ENCODE peak calls at places on chromosome 13, in eight cellular contexts. One of them, this sample, is unnamed. For H4K20me1, the result is how much of the 10 kb centered on the place peaks cover.

GRCh38 chr13:74115138-74115537 is 19.1 kb downstream of the KLF12 start:
- DNase-seq in HepG2: no peak
- DNase-seq in MM.1S: no peak
- DNase-seq in GM12878: no peak
- DNase-seq in IMR-90: peak
- DNase-seq in H1: no peak
- DNase-seq in HCT116: no peak
- DNase-seq in GM23338: no peak
- DNase-seq in this sample: no peak

GRCh38 chr13:53144826-53145225 is 116.2 kb downstream of the OLFM4 start:
- DNase-seq in HepG2: no peak
- DNase-seq in MM.1S: no peak
- DNase-seq in GM12878: no peak
- DNase-seq in IMR-90: no peak
- DNase-seq in H1: no peak
- DNase-seq in HCT116: no peak
- DNase-seq in GM23338: no peak
- DNase-seq in this sample: no peak

GRCh38 chr13:106700007-106700950 is 132.3 kb upstream of the ARGLU1 start:
- DNase-seq in HepG2: no peak
- DNase-seq in MM.1S: no peak
- DNase-seq in GM12878: no peak
- DNase-seq in IMR-90: no peak
- DNase-seq in H1: no peak
- DNase-seq in HCT116: no peak
- DNase-seq in GM23338: no peak
- DNase-seq in this sample: no peak

GRCh38 chr13:48431987-48432615 is 19.2 kb upstream of the LPAR6 start:
- DNase-seq in HepG2: peak
- DNase-seq in MM.1S: no peak
- DNase-seq in GM12878: no peak
- DNase-seq in IMR-90: no peak
- DNase-seq in H1: no peak
- DNase-seq in HCT116: no peak
- DNase-seq in GM23338: no peak
- DNase-seq in this sample: no peak

GRCh38 chr13:97855570-97855970 is 97.9 kb upstream of the IPO5 start:
- DNase-seq in HepG2: peak
- DNase-seq in MM.1S: peak
- DNase-seq in GM12878: peak
- DNase-seq in IMR-90: peak
- DNase-seq in H1: no peak
- DNase-seq in HCT116: peak
- DNase-seq in GM23338: peak
- DNase-seq in this sample: peak

GRCh38 chr13:28059214-28059613 is 41.2 kb downstream of the FLT3 start:
- DNase-seq in HepG2: peak
- DNase-seq in MM.1S: peak
- DNase-seq in GM12878: no peak
- DNase-seq in IMR-90: peak
- DNase-seq in H1: peak
- DNase-seq in HCT116: peak
- DNase-seq in GM23338: peak
- DNase-seq in this sample: peak

GRCh38 chr13:97798171-97798821 is 155.2 kb upstream of the IPO5 start:
- DNase-seq in HepG2: no peak
- DNase-seq in MM.1S: no peak
- DNase-seq in GM12878: no peak
- DNase-seq in IMR-90: no peak
- DNase-seq in H1: no peak
- DNase-seq in HCT116: no peak
- DNase-seq in GM23338: peak
- DNase-seq in this sample: no peak

GRCh38 chr13:44317752-44318550 is 55.7 kb upstream of the SERP2 start:
- DNase-seq in HepG2: no peak
- DNase-seq in MM.1S: no peak
- DNase-seq in GM12878: no peak
- DNase-seq in IMR-90: peak
- DNase-seq in H1: no peak
- DNase-seq in HCT116: no peak
- DNase-seq in GM23338: no peak
- DNase-seq in this sample: no peak

GRCh38 chr13:110617326-110618072 is 2.2 kb downstream of the NAXD start:
- DNase-seq in HepG2: peak
- DNase-seq in MM.1S: no peak
- DNase-seq in GM12878: no peak
- DNase-seq in IMR-90: peak
- DNase-seq in H1: no peak
- DNase-seq in HCT116: no peak
- DNase-seq in GM23338: peak
- DNase-seq in this sample: peak

GRCh38 chr13:110250258-110250891 is 56.6 kb downstream of the COL4A1 start:
- DNase-seq in HepG2: no peak
- DNase-seq in MM.1S: no peak
- DNase-seq in GM12878: no peak
- DNase-seq in IMR-90: peak
- DNase-seq in H1: peak
- DNase-seq in HCT116: no peak
- DNase-seq in GM23338: no peak
- DNase-seq in this sample: no peak

GRCh38 chr13:97367427-97367826 is 66.5 kb upstream of the RAP2A start:
- DNase-seq in HepG2: no peak
- DNase-seq in MM.1S: no peak
- DNase-seq in GM12878: no peak
- DNase-seq in IMR-90: peak
- DNase-seq in H1: no peak
- DNase-seq in HCT116: no peak
- DNase-seq in GM23338: peak
- DNase-seq in this sample: no peak

GRCh38 chr13:85099245-85099644 is 700.0 kb downstream of the SLITRK6 start:
- DNase-seq in HepG2: no peak
- DNase-seq in MM.1S: no peak
- DNase-seq in GM12878: no peak
- DNase-seq in IMR-90: no peak
- DNase-seq in H1: no peak
- DNase-seq in HCT116: no peak
- DNase-seq in GM23338: no peak
- DNase-seq in this sample: no peak

GRCh38 chr13:100519626-100520025 is 69.0 kb downstream of the GGACT start:
- DNase-seq in HepG2: no peak
- DNase-seq in MM.1S: no peak
- DNase-seq in GM12878: no peak
- DNase-seq in IMR-90: no peak
- DNase-seq in H1: no peak
- DNase-seq in HCT116: no peak
- DNase-seq in GM23338: no peak
- DNase-seq in this sample: no peak

GRCh38 chr13:106344318-106344717 is 191.1 kb downstream of the EFNB2 start:
- DNase-seq in HepG2: no peak
- DNase-seq in MM.1S: no peak
- DNase-seq in GM12878: no peak
- DNase-seq in IMR-90: no peak
- DNase-seq in H1: no peak
- DNase-seq in HCT116: no peak
- DNase-seq in GM23338: no peak
- DNase-seq in this sample: no peak

GRCh38 chr13:110418944-110419343 is 111.9 kb downstream of the COL4A2 start:
- DNase-seq in HepG2: no peak
- DNase-seq in MM.1S: no peak
- DNase-seq in GM12878: no peak
- DNase-seq in IMR-90: no peak
- DNase-seq in H1: no peak
- DNase-seq in HCT116: no peak
- DNase-seq in GM23338: no peak
- DNase-seq in this sample: no peak

GRCh38 chr13:48731957-48732569 is 78.3 kb downstream of the CYSLTR2 start:
- DNase-seq in HepG2: peak
- DNase-seq in MM.1S: peak
- DNase-seq in GM12878: no peak
- DNase-seq in IMR-90: no peak
- DNase-seq in H1: peak
- DNase-seq in HCT116: peak
- DNase-seq in GM23338: peak
- DNase-seq in this sample: peak

GRCh38 chr13:114123876-114124275 is 8.5 kb downstream of the RASA3 start:
- DNase-seq in HepG2: no peak
- DNase-seq in MM.1S: no peak
- DNase-seq in GM12878: no peak
- DNase-seq in IMR-90: no peak
- DNase-seq in H1: no peak
- DNase-seq in HCT116: no peak
- DNase-seq in GM23338: no peak
- DNase-seq in this sample: no peak
- H4K20me1 ChIP-seq in HepG2: under half
- H4K20me1 ChIP-seq in MM.1S: under half
- H4K20me1 ChIP-seq in GM12878: under half
- H4K20me1 ChIP-seq in IMR-90: under half
- H4K20me1 ChIP-seq in H1: under half
- H4K20me1 ChIP-seq in HCT116: under half
- H4K20me1 ChIP-seq in GM23338: under half
- H4K20me1 ChIP-seq in this sample: under half

GRCh38 chr13:112054616-112055015 is 12.3 kb upstream of the SOX1 start:
- DNase-seq in HepG2: no peak
- DNase-seq in MM.1S: no peak
- DNase-seq in GM12878: no peak
- DNase-seq in IMR-90: no peak
- DNase-seq in H1: peak
- DNase-seq in HCT116: no peak
- DNase-seq in GM23338: no peak
- DNase-seq in this sample: no peak

GRCh38 chr13:112056284-112056727 is 10.6 kb upstream of the SOX1 start:
- DNase-seq in HepG2: no peak
- DNase-seq in MM.1S: no peak
- DNase-seq in GM12878: no peak
- DNase-seq in IMR-90: no peak
- DNase-seq in H1: peak
- DNase-seq in HCT116: no peak
- DNase-seq in GM23338: peak
- DNase-seq in this sample: no peak

GRCh38 chr13:112055032-112055416 is 11.9 kb upstream of the SOX1 start:
- DNase-seq in HepG2: no peak
- DNase-seq in MM.1S: no peak
- DNase-seq in GM12878: no peak
- DNase-seq in IMR-90: no peak
- DNase-seq in H1: no peak
- DNase-seq in HCT116: no peak
- DNase-seq in GM23338: no peak
- DNase-seq in this sample: no peak

GRCh38 chr13:112056739-112057433 is 10.1 kb upstream of the SOX1 start:
- DNase-seq in HepG2: no peak
- DNase-seq in MM.1S: no peak
- DNase-seq in GM12878: no peak
- DNase-seq in IMR-90: no peak
- DNase-seq in H1: peak
- DNase-seq in HCT116: no peak
- DNase-seq in GM23338: peak
- DNase-seq in this sample: no peak

DNA sequence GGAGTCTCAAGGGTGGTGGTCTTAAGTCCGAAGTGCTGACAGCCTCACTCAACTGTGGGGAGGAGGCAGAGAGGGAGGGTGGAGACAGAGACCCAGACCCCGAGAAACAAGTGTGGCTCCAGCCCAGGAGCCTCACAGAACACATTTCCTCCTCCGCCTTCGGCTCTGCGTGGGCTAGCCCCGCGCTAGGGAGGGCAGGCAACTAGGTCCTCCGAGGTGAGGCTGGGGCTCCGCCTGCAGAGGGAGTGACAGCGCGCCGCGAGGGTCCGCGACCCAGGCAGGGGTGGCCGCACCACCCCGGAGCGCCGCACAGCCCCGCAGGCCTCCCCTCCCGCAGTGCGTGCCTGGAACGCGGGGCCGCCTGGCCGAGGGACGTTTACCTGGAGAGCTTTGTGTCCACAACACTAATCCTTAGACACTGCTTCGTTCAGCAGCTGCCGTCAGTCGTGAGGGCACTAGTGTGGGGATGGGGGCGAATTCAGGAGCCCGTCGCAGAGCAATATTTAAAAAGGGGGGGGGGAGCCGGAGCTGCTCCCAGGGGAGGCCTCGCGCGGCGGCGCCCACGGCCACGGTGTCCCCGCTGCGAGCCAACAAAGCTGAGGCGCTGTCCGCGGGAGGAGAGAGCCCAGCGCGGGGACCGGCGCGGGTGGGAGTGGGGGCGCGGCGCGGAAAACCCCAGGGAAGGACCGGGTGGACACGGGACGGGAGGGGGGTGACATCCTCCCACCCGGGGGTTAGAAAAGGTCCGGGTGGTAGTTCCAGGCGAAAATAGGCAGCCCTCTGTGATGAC is 11.3 kb upstream of the SOX1 start:
- DNase-seq in HepG2: no peak
- DNase-seq in MM.1S: no peak
- DNase-seq in GM12878: no peak
- DNase-seq in IMR-90: no peak
- DNase-seq in H1: no peak
- DNase-seq in HCT116: no peak
- DNase-seq in GM23338: peak
- DNase-seq in this sample: no peak
- H4K20me1 ChIP-seq in HepG2: under half
- H4K20me1 ChIP-seq in MM.1S: under half
- H4K20me1 ChIP-seq in GM12878: under half
- H4K20me1 ChIP-seq in IMR-90: under half
- H4K20me1 ChIP-seq in H1: under half
- H4K20me1 ChIP-seq in HCT116: under half
- H4K20me1 ChIP-seq in GM23338: under half
- H4K20me1 ChIP-seq in this sample: under half

DNA sequence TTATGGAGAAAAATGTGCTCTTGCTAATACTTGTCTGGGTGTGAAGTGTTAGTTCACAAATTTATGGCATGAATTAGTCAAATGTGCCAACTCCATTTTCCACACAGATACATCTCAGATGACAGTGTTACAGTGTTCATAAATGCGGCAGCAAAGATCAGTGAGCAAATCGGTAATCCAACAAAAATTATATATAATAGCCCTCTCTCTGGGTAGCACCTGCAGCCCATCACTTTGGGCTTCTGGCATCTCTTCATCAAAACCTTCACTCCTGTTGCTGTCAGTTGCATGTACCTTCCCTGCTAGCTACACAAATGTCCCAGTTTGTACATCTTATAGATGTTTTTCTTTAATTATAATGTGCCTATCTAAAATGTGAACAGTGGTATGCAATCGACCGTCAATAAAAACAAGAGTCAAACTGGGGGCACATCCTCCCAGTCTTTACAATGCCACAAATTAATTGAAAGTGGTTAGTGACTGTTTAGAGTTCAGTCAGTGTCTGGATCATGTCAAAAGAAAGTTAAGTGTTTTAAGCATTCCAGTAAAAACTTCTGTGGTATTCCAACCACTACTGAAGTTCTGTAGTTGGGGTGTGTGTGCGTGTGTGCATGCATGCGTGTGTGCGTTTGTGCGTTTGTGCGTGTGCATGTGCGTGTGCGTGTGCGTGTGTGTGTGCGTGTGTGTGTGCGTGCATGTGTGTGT is 448.9 kb downstream of the DCT start:
- DNase-seq in HepG2: no peak
- DNase-seq in MM.1S: no peak
- DNase-seq in GM12878: no peak
- DNase-seq in IMR-90: no peak
- DNase-seq in H1: no peak
- DNase-seq in HCT116: no peak
- DNase-seq in GM23338: no peak
- DNase-seq in this sample: no peak
- H4K20me1 ChIP-seq in HepG2: under half
- H4K20me1 ChIP-seq in MM.1S: under half
- H4K20me1 ChIP-seq in GM12878: under half
- H4K20me1 ChIP-seq in IMR-90: under half
- H4K20me1 ChIP-seq in H1: under half
- H4K20me1 ChIP-seq in HCT116: under half
- H4K20me1 ChIP-seq in GM23338: under half
- H4K20me1 ChIP-seq in this sample: under half

GRCh38 chr13:113491982-113492381 is 1.5 kb upstream of the DCUN1D2 start:
- DNase-seq in HepG2: no peak
- DNase-seq in MM.1S: no peak
- DNase-seq in GM12878: no peak
- DNase-seq in IMR-90: no peak
- DNase-seq in H1: no peak
- DNase-seq in HCT116: no peak
- DNase-seq in GM23338: no peak
- DNase-seq in this sample: no peak
- H4K20me1 ChIP-seq in HepG2: under half
- H4K20me1 ChIP-seq in MM.1S: under half
- H4K20me1 ChIP-seq in GM12878: under half
- H4K20me1 ChIP-seq in IMR-90: half or more
- H4K20me1 ChIP-seq in H1: under half
- H4K20me1 ChIP-seq in HCT116: under half
- H4K20me1 ChIP-seq in GM23338: under half
- H4K20me1 ChIP-seq in this sample: under half

This sample was measured in OCI-LY7.